ENCODE peak calls at places on chromosomes 6 and 20, in seven cellular contexts. One of them, this sample, is unnamed. For H3K9me3, the result is how much of the 10 kb centered on the place peaks cover.

GRCh38 chr20:10218536-10219451 is at the start of gene SNAP25:
- DNase-seq in neural progenitor cell: peak
- DNase-seq in psoas muscle: no peak
- DNase-seq in SJSA1: peak
- DNase-seq in hepatocyte: peak
- DNase-seq in ovary: peak
- DNase-seq in heart left ventricle: peak
- DNase-seq in this sample: peak

GRCh38 chr20:38216736-38217595 is 43.6 kb downstream of the KIAA1755 start:
- DNase-seq in neural progenitor cell: no peak
- DNase-seq in psoas muscle: no peak
- DNase-seq in SJSA1: no peak
- DNase-seq in hepatocyte: no peak
- DNase-seq in ovary: no peak
- DNase-seq in heart left ventricle: no peak
- DNase-seq in this sample: no peak

GRCh38 chr20:3312940-3313656 is 74.1 kb upstream of the SLC4A11 start:
- DNase-seq in neural progenitor cell: no peak
- DNase-seq in psoas muscle: no peak
- DNase-seq in SJSA1: no peak
- DNase-seq in hepatocyte: peak
- DNase-seq in ovary: no peak
- DNase-seq in heart left ventricle: no peak
- DNase-seq in this sample: no peak

GRCh38 chr20:9460518-9460917 is 53.9 kb upstream of the LAMP5 start:
- DNase-seq in neural progenitor cell: no peak
- DNase-seq in psoas muscle: no peak
- DNase-seq in SJSA1: peak
- DNase-seq in hepatocyte: no peak
- DNase-seq in ovary: no peak
- DNase-seq in heart left ventricle: no peak
- DNase-seq in this sample: no peak

GRCh38 chr20:18728165-18728866 is 85.3 kb upstream of the SCP2D1 start:
- DNase-seq in neural progenitor cell: no peak
- DNase-seq in psoas muscle: no peak
- DNase-seq in SJSA1: no peak
- DNase-seq in hepatocyte: no peak
- DNase-seq in ovary: no peak
- DNase-seq in heart left ventricle: no peak
- DNase-seq in this sample: no peak

GRCh38 chr6:27059621-27060425 is 187.7 kb upstream of the PRSS16 start:
- DNase-seq in neural progenitor cell: peak
- DNase-seq in psoas muscle: no peak
- DNase-seq in SJSA1: no peak
- DNase-seq in hepatocyte: no peak
- DNase-seq in ovary: no peak
- DNase-seq in heart left ventricle: no peak
- DNase-seq in this sample: no peak

GRCh38 chr20:19709635-19710335 is 48.3 kb upstream of the RIN2 start:
- DNase-seq in neural progenitor cell: no peak
- DNase-seq in psoas muscle: no peak
- DNase-seq in SJSA1: no peak
- DNase-seq in hepatocyte: no peak
- DNase-seq in ovary: no peak
- DNase-seq in heart left ventricle: no peak
- DNase-seq in this sample: no peak

GRCh38 chr20:50575869-50576720 is 65.9 kb downstream of the PTPN1 start:
- DNase-seq in neural progenitor cell: peak
- DNase-seq in psoas muscle: peak
- DNase-seq in SJSA1: peak
- DNase-seq in hepatocyte: peak
- DNase-seq in ovary: peak
- DNase-seq in heart left ventricle: peak
- DNase-seq in this sample: peak

GRCh38 chr6:12769556-12770255 is 53.1 kb downstream of the PHACTR1 start:
- DNase-seq in neural progenitor cell: peak
- DNase-seq in psoas muscle: no peak
- DNase-seq in SJSA1: no peak
- DNase-seq in hepatocyte: no peak
- DNase-seq in ovary: no peak
- DNase-seq in heart left ventricle: no peak
- DNase-seq in this sample: no peak

GRCh38 chr20:47597090-47597489 is 95.4 kb downstream of the NCOA3 start:
- DNase-seq in neural progenitor cell: no peak
- DNase-seq in psoas muscle: no peak
- DNase-seq in SJSA1: no peak
- DNase-seq in hepatocyte: no peak
- DNase-seq in ovary: no peak
- DNase-seq in heart left ventricle: no peak
- DNase-seq in this sample: no peak

GRCh38 chr6:43977404-43978111 is 149.7 kb downstream of the MRPL14 start:
- DNase-seq in neural progenitor cell: no peak
- DNase-seq in psoas muscle: no peak
- DNase-seq in SJSA1: no peak
- DNase-seq in hepatocyte: no peak
- DNase-seq in ovary: no peak
- DNase-seq in heart left ventricle: no peak
- DNase-seq in this sample: no peak

GRCh38 chr6:16769131-16769985 is 8.1 kb upstream of the ATXN1 start:
- DNase-seq in neural progenitor cell: no peak
- DNase-seq in psoas muscle: no peak
- DNase-seq in SJSA1: peak
- DNase-seq in hepatocyte: peak
- DNase-seq in ovary: no peak
- DNase-seq in heart left ventricle: peak
- DNase-seq in this sample: peak

GRCh38 chr6:157555795-157556645 is 175.0 kb downstream of the ZDHHC14 start:
- DNase-seq in neural progenitor cell: peak
- DNase-seq in psoas muscle: no peak
- DNase-seq in SJSA1: peak
- DNase-seq in hepatocyte: no peak
- DNase-seq in ovary: no peak
- DNase-seq in heart left ventricle: no peak
- DNase-seq in this sample: no peak

GRCh38 chr6:134379086-134379485 is 61.2 kb upstream of the SGK1 start:
- DNase-seq in neural progenitor cell: no peak
- DNase-seq in psoas muscle: no peak
- DNase-seq in SJSA1: no peak
- DNase-seq in hepatocyte: peak
- DNase-seq in ovary: no peak
- DNase-seq in heart left ventricle: no peak
- DNase-seq in this sample: peak

GRCh38 chr6:15184441-15184861 is 61.4 kb upstream of the JARID2 start:
- DNase-seq in neural progenitor cell: no peak
- DNase-seq in psoas muscle: no peak
- DNase-seq in SJSA1: no peak
- DNase-seq in hepatocyte: no peak
- DNase-seq in ovary: no peak
- DNase-seq in heart left ventricle: no peak
- DNase-seq in this sample: no peak

GRCh38 chr6:3239110-3239830 is 11.8 kb upstream of the TUBB2B start:
- DNase-seq in neural progenitor cell: peak
- DNase-seq in psoas muscle: no peak
- DNase-seq in SJSA1: no peak
- DNase-seq in hepatocyte: no peak
- DNase-seq in ovary: no peak
- DNase-seq in heart left ventricle: no peak
- DNase-seq in this sample: no peak

GRCh38 chr6:38117281-38117680 is 297.8 kb downstream of the ZFAND3 start:
- DNase-seq in neural progenitor cell: no peak
- DNase-seq in psoas muscle: no peak
- DNase-seq in SJSA1: no peak
- DNase-seq in hepatocyte: no peak
- DNase-seq in ovary: no peak
- DNase-seq in heart left ventricle: no peak
- DNase-seq in this sample: no peak

GRCh38 chr6:101686653-101687052 is 293.1 kb downstream of the GRIK2 start:
- DNase-seq in neural progenitor cell: no peak
- DNase-seq in psoas muscle: no peak
- DNase-seq in SJSA1: no peak
- DNase-seq in hepatocyte: no peak
- DNase-seq in ovary: no peak
- DNase-seq in heart left ventricle: no peak
- DNase-seq in this sample: no peak

GRCh38 chr20:36808317-36809257 is 35.0 kb upstream of the DSN1 start:
- DNase-seq in neural progenitor cell: peak
- DNase-seq in psoas muscle: peak
- DNase-seq in SJSA1: peak
- DNase-seq in hepatocyte: peak
- DNase-seq in ovary: peak
- DNase-seq in heart left ventricle: peak
- DNase-seq in this sample: peak

GRCh38 chr20:51373713-51374481 is 168.6 kb downstream of the NFATC2 start:
- DNase-seq in neural progenitor cell: no peak
- DNase-seq in psoas muscle: no peak
- DNase-seq in SJSA1: no peak
- DNase-seq in hepatocyte: peak
- DNase-seq in ovary: peak
- DNase-seq in heart left ventricle: no peak
- DNase-seq in this sample: no peak

GRCh38 chr20:39822667-39823066 is 860.5 kb downstream of the DHX35 start:
- DNase-seq in neural progenitor cell: no peak
- DNase-seq in psoas muscle: no peak
- DNase-seq in SJSA1: no peak
- DNase-seq in hepatocyte: no peak
- DNase-seq in ovary: no peak
- DNase-seq in heart left ventricle: no peak
- DNase-seq in this sample: no peak

GRCh38 chr6:71211799-71212198 is 76.8 kb upstream of the OGFRL1 start:
- DNase-seq in neural progenitor cell: no peak
- DNase-seq in psoas muscle: no peak
- DNase-seq in SJSA1: no peak
- DNase-seq in hepatocyte: no peak
- DNase-seq in ovary: no peak
- DNase-seq in heart left ventricle: no peak
- DNase-seq in this sample: no peak

GRCh38 chr6:156131221-156131903 is 645.8 kb upstream of the ARID1B start:
- DNase-seq in neural progenitor cell: no peak
- DNase-seq in psoas muscle: no peak
- DNase-seq in SJSA1: no peak
- DNase-seq in hepatocyte: no peak
- DNase-seq in ovary: no peak
- DNase-seq in heart left ventricle: no peak
- DNase-seq in this sample: no peak

GRCh38 chr20:44997668-44998067 is 31.4 kb downstream of the STK4 start:
- DNase-seq in neural progenitor cell: no peak
- DNase-seq in psoas muscle: no peak
- DNase-seq in SJSA1: no peak
- DNase-seq in hepatocyte: no peak
- DNase-seq in ovary: no peak
- DNase-seq in heart left ventricle: no peak
- DNase-seq in this sample: no peak

GRCh38 chr6:82484737-82485650 is 121.4 kb downstream of the TPBG start:
- DNase-seq in neural progenitor cell: peak
- DNase-seq in psoas muscle: no peak
- DNase-seq in SJSA1: no peak
- DNase-seq in hepatocyte: no peak
- DNase-seq in ovary: no peak
- DNase-seq in heart left ventricle: no peak
- DNase-seq in this sample: no peak
- H3K9me3 ChIP-seq in neural progenitor cell: under half
- H3K9me3 ChIP-seq in psoas muscle: under half
- H3K9me3 ChIP-seq in SJSA1: under half
- H3K9me3 ChIP-seq in hepatocyte: under half
- H3K9me3 ChIP-seq in ovary: under half
- H3K9me3 ChIP-seq in heart left ventricle: under half
- H3K9me3 ChIP-seq in this sample: under half

DNA sequence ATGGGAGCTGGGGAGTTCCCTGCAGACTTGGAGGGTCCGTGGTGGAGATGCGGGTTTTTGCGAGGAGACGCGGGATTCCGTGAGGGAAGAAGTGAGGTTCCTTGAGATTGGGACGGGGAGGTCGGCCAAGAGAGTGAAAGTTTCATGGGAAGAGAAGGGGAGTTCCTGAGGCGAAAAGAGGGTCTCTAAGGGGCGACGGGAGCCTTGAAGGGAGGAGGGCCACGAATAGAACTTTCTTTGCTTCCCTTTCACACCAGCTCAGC is 521 bp downstream of the ACSS2 start:
- DNase-seq in neural progenitor cell: no peak
- DNase-seq in psoas muscle: no peak
- DNase-seq in SJSA1: no peak
- DNase-seq in hepatocyte: no peak
- DNase-seq in ovary: no peak
- DNase-seq in heart left ventricle: no peak
- DNase-seq in this sample: no peak
- H3K4me3 ChIP-seq in neural progenitor cell: peak
- H3K4me3 ChIP-seq in psoas muscle: peak
- H3K4me3 ChIP-seq in SJSA1: peak
- H3K4me3 ChIP-seq in hepatocyte: peak
- H3K4me3 ChIP-seq in ovary: peak
- H3K4me3 ChIP-seq in heart left ventricle: peak
- H3K4me3 ChIP-seq in this sample: peak

GRCh38 chr6:159521962-159522361 is 171.1 kb downstream of the SOD2 start:
- DNase-seq in neural progenitor cell: no peak
- DNase-seq in psoas muscle: no peak
- DNase-seq in SJSA1: no peak
- DNase-seq in hepatocyte: no peak
- DNase-seq in ovary: no peak
- DNase-seq in heart left ventricle: no peak
- DNase-seq in this sample: no peak
- H3K9me3 ChIP-seq in neural progenitor cell: under half
- H3K9me3 ChIP-seq in psoas muscle: under half
- H3K9me3 ChIP-seq in SJSA1: under half
- H3K9me3 ChIP-seq in hepatocyte: under half
- H3K9me3 ChIP-seq in ovary: under half
- H3K9me3 ChIP-seq in heart left ventricle: under half
- H3K9me3 ChIP-seq in this sample: under half

GRCh38 chr6:108336971-108337370 is 42.1 kb downstream of the AFG1L start:
- DNase-seq in neural progenitor cell: no peak
- DNase-seq in psoas muscle: no peak
- DNase-seq in SJSA1: no peak
- DNase-seq in hepatocyte: no peak
- DNase-seq in ovary: no peak
- DNase-seq in heart left ventricle: no peak
- DNase-seq in this sample: no peak

GRCh38 chr6:108337721-108338120 is 42.9 kb downstream of the AFG1L start:
- DNase-seq in neural progenitor cell: no peak
- DNase-seq in psoas muscle: no peak
- DNase-seq in SJSA1: no peak
- DNase-seq in hepatocyte: no peak
- DNase-seq in ovary: no peak
- DNase-seq in heart left ventricle: no peak
- DNase-seq in this sample: no peak

GRCh38 chr6:108343894-108344293 is 49.0 kb downstream of the AFG1L start:
- DNase-seq in neural progenitor cell: no peak
- DNase-seq in psoas muscle: no peak
- DNase-seq in SJSA1: no peak
- DNase-seq in hepatocyte: no peak
- DNase-seq in ovary: no peak
- DNase-seq in heart left ventricle: no peak
- DNase-seq in this sample: no peak

DNA sequence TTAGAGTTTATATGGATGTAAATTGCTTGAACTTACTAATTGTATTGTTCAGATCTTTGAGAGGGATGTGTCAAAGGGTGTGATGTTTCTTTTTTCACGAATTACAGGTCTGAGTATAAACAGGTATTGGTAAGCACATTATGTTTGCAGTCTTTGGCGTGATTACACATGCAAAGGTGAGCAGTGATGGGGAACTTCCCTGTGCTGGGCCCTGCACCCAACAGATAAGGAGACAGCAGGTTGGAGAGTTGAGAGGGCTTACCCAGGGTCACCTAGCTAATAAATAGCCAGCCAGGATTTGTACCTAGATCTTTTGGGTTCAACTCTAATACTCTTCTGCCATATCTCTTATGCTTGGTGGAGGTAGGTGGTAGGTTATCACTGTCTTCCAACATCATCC is 46.5 kb downstream of the AFG1L start:
- DNase-seq in neural progenitor cell: no peak
- DNase-seq in psoas muscle: no peak
- DNase-seq in SJSA1: no peak
- DNase-seq in hepatocyte: peak
- DNase-seq in ovary: no peak
- DNase-seq in heart left ventricle: no peak
- DNase-seq in this sample: no peak
- H3K4me3 ChIP-seq in neural progenitor cell: no peak
- H3K4me3 ChIP-seq in psoas muscle: no peak
- H3K4me3 ChIP-seq in SJSA1: no peak
- H3K4me3 ChIP-seq in hepatocyte: no peak
- H3K4me3 ChIP-seq in ovary: no peak
- H3K4me3 ChIP-seq in heart left ventricle: no peak
- H3K4me3 ChIP-seq in this sample: no peak

This sample was measured in CD4-positive, CD25-positive, alpha-beta regulatory T cell.